ENCODE peak calls at places on chromosomes 5 and 9, in nine cellular contexts. E, O, M, X, K, Y, I, U and S are unnamed samples.

GRCh38 chr9:534886-535285 is 306.6 kb upstream of the DMRT1 start:
- DNase-seq in E (no peak), O (no peak), M (no peak), X (no peak), K (peak), Y (no peak), I (peak), U (no peak), S (no peak)

GRCh38 chr9:73050887-73051550 is 98.2 kb upstream of the ALDH1A1 start:
- DNase-seq in E (no peak), O (no peak), M (peak), X (no peak), K (no peak), Y (peak), I (peak), U (peak), S (no peak)

GRCh38 chr5:143985832-143986485 is 174.0 kb downstream of the HMHB1 start:
- DNase-seq in E (peak), O (no peak), M (no peak), X (no peak), K (no peak), Y (peak), I (no peak), U (no peak), S (no peak)

GRCh38 chr5:103624035-103624461 is 61.5 kb upstream of the NUDT12 start:
- DNase-seq in E (no peak), O (no peak), M (no peak), X (no peak), K (no peak), Y (peak), I (no peak), U (no peak), S (no peak)

GRCh38 chr5:41048986-41049385 is 22.2 kb downstream of the MROH2B start:
- DNase-seq in E (no peak), O (no peak), M (no peak), X (no peak), K (no peak), Y (no peak), I (no peak), U (no peak), S (no peak)

GRCh38 chr9:137307255-137308101 is 5.4 kb upstream of the NRARP start:
- DNase-seq in E (no peak), O (no peak), M (peak), X (no peak), K (no peak), Y (no peak), I (no peak), U (no peak), S (no peak)

GRCh38 chr5:91007780-91008402 is 375.2 kb downstream of the ARRDC3 start:
- DNase-seq in E (no peak), O (no peak), M (no peak), X (no peak), K (no peak), Y (no peak), I (no peak), U (peak), S (no peak)

GRCh38 chr9:79524266-79524665 is 47.5 kb upstream of the TLE4 start:
- DNase-seq in E (no peak), O (no peak), M (no peak), X (no peak), K (no peak), Y (peak), I (no peak), U (no peak), S (no peak)

GRCh38 chr5:108769352-108769751 is 21.7 kb downstream of the FER start:
- DNase-seq in E (no peak), O (no peak), M (no peak), X (no peak), K (no peak), Y (no peak), I (no peak), U (no peak), S (no peak)

GRCh38 chr9:38036359-38037084 is 32.5 kb downstream of the SHB start:
- DNase-seq in E (peak), O (no peak), M (no peak), X (no peak), K (peak), Y (peak), I (no peak), U (no peak), S (no peak)

GRCh38 chr5:50665091-50665490 is 1.3 kb upstream of the PARP8 start:
- DNase-seq in E (no peak), O (no peak), M (no peak), X (no peak), K (no peak), Y (no peak), I (no peak), U (no peak), S (no peak)

GRCh38 chr9:93677061-93677571 is 100.7 kb downstream of the PHF2 start:
- DNase-seq in E (no peak), O (no peak), M (no peak), X (peak), K (no peak), Y (no peak), I (peak), U (peak), S (no peak)

GRCh38 chr9:122526602-122527001 is 491 bp downstream of the OR1N1 start:
- DNase-seq in E (no peak), O (no peak), M (no peak), X (no peak), K (no peak), Y (no peak), I (no peak), U (no peak), S (no peak)

GRCh38 chr9:86667307-86667706 is 280.0 kb downstream of the GAS1 start:
- DNase-seq in E (peak), O (no peak), M (no peak), X (no peak), K (no peak), Y (peak), I (no peak), U (no peak), S (no peak)

GRCh38 chr5:179344301-179345178 is 721 bp downstream of the ADAMTS2 start:
- DNase-seq in E (no peak), O (no peak), M (no peak), X (no peak), K (no peak), Y (peak), I (no peak), U (no peak), S (no peak)

GRCh38 chr9:16708638-16709435 is 161.6 kb downstream of the BNC2 start:
- DNase-seq in E (no peak), O (no peak), M (peak), X (no peak), K (no peak), Y (peak), I (no peak), U (no peak), S (no peak)

GRCh38 chr9:112112519-112112918 is 62.6 kb downstream of the SUSD1 start:
- DNase-seq in E (peak), O (no peak), M (no peak), X (no peak), K (no peak), Y (peak), I (no peak), U (no peak), S (no peak)

GRCh38 chr5:83957188-83957587 is 236.5 kb upstream of the HAPLN1 start:
- DNase-seq in E (no peak), O (no peak), M (no peak), X (no peak), K (no peak), Y (peak), I (no peak), U (no peak), S (no peak)

GRCh38 chr5:1134478-1134877 is 22.6 kb upstream of the SLC12A7 start:
- DNase-seq in E (no peak), O (no peak), M (no peak), X (no peak), K (no peak), Y (no peak), I (no peak), U (no peak), S (no peak)

GRCh38 chr9:134323741-134324358 is 2.4 kb upstream of the RXRA start:
- DNase-seq in E (no peak), O (no peak), M (no peak), X (no peak), K (peak), Y (peak), I (peak), U (peak), S (no peak)

DNA sequence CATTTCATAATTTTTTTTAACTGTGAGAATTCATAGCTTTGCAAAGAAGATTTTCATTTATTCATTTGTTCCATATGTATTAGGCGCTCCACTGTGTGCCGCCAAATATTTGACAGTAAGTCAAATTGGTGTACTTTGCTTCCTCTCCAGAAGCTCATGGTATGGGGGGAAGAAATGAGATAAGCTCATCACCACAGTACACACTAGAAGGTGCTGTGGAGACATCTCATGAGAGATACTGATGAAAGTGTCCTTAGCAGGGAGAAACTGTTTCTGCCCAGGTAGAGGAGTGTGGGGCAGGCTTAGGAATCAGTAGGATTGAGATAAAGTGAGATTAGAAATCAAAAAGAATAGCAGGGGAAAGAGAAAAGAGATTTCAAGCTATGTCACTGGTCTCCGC is 136.2 kb downstream of the CDH6 start:
- DNase-seq in E (no peak), O (no peak), M (no peak), X (no peak), K (no peak), Y (no peak), I (no peak), U (no peak), S (no peak)
- H3K4me3 ChIP-seq in E (no peak), O (no peak), M (no peak), X (no peak), K (no peak), Y (no peak), I (no peak), U (no peak), S (no peak)

GRCh38 chr9:120921751-120922181 is 4.8 kb downstream of the TRAF1 start:
- DNase-seq in E (no peak), O (no peak), M (no peak), X (no peak), K (no peak), Y (no peak), I (no peak), U (no peak), S (no peak)

GRCh38 chr9:120924698-120925534 is 1.7 kb downstream of the TRAF1 start:
- DNase-seq in E (no peak), O (no peak), M (no peak), X (no peak), K (peak), Y (no peak), I (no peak), U (no peak), S (no peak)

GRCh38 chr9:120920495-120921178 is 6.0 kb downstream of the TRAF1 start:
- DNase-seq in E (no peak), O (no peak), M (no peak), X (no peak), K (no peak), Y (no peak), I (no peak), U (no peak), S (no peak)

GRCh38 chr9:120923620-120924328 is 2.8 kb downstream of the TRAF1 start:
- DNase-seq in E (no peak), O (no peak), M (no peak), X (no peak), K (peak), Y (no peak), I (no peak), U (no peak), S (no peak)

GRCh38 chr9:120922404-120923173 is 4.0 kb downstream of the TRAF1 start:
- DNase-seq in E (no peak), O (no peak), M (no peak), X (no peak), K (peak), Y (no peak), I (no peak), U (no peak), S (no peak)
- H3K4me3 ChIP-seq in E (no peak), O (no peak), M (no peak), X (no peak), K (no peak), Y (no peak), I (no peak), U (no peak), S (no peak)

GRCh38 chr9:110659891-110660541 is 8.6 kb upstream of the MUSK start:
- DNase-seq in E (peak), O (no peak), M (no peak), X (no peak), K (no peak), Y (peak), I (no peak), U (no peak), S (no peak)

GRCh38 chr9:110650261-110650660 is 18.3 kb upstream of the MUSK start:
- DNase-seq in E (no peak), O (no peak), M (no peak), X (no peak), K (peak), Y (peak), I (no peak), U (no peak), S (no peak)

GRCh38 chr9:110650991-110651411 is 17.6 kb upstream of the MUSK start:
- DNase-seq in E (no peak), O (no peak), M (no peak), X (no peak), K (no peak), Y (peak), I (no peak), U (no peak), S (no peak)

DNA sequence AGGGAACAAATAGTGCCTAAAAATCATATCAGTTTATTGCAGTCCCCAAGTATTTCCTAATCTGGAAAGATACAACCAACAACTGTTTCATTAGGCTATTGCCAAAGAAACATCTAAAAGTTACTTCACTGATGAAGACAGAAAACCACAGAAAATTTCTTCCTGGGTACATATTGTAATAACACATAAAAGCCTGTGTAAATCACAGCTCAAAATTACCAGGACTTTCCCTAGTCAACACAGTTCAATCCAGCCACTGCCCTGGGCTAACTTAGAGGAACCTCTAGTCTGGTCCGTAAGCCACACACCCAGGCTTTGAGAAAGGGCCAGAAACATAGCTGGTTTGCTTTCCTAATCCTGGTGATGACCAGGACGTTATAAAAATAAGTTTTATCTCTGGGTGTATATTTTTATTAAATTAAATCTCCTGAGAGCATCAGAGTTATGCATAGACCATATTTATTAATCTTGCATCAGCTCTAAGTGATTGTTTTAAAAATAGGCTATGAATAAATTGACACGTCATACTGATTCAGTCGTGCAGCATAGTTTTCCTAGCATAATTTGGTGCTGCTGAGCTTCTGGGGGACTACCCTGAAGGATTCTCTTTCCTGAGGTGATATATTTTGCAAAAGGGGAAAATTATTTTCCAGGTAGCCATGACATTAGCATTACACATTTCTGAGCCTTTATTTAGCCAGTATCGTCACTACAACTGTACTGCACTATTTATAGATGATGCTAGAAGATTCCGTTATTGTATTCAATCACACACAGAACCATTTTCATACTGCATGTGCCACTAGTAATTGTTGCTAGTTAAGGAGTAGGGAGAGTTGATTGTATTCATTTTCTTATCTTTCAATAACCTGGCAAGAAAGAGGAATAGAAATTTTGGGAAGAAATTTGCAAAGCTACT is 12.6 kb upstream of the MUSK start:
- DNase-seq in E (no peak), O (no peak), M (no peak), X (no peak), K (peak), Y (peak), I (no peak), U (no peak), S (no peak)
- H3K4me3 ChIP-seq in E (no peak), O (no peak), M (no peak), X (no peak), K (no peak), Y (no peak), I (peak), U (no peak), S (no peak)

GRCh38 chr9:78132688-78133033 is 101.0 kb upstream of the GNAQ start:
- DNase-seq in E (no peak), O (no peak), M (no peak), X (peak), K (no peak), Y (no peak), I (no peak), U (no peak), S (peak)
- H3K4me3 ChIP-seq in E (peak), O (peak), M (no peak), X (no peak), K (peak), Y (no peak), I (no peak), U (no peak), S (peak)

DNA sequence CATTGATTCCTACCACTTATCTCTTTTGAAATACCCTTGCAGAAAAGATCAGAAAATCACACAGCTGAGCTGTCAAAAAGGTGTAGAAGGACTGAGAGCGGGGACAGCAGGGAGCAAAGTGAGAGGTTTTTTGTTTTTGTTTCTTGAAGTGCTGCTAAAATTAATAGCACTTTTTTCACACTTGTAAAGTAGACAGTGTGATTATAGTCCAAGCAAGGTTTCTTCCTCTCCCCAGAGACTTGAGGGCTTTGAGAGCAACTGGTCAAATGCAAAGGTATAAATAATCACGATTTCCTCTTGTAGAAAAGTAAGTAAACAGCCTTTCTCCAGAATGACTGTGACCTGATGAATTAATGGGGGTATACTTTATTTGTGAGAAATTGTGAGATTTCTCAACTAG is 326.9 kb downstream of the ZNF608 start:
- DNase-seq in E (no peak), O (no peak), M (no peak), X (no peak), K (no peak), Y (no peak), I (no peak), U (no peak), S (no peak)
- H3K4me3 ChIP-seq in E (no peak), O (no peak), M (no peak), X (no peak), K (no peak), Y (no peak), I (no peak), U (no peak), S (no peak)

GRCh38 chr5:120778491-120779293 is 314.6 kb downstream of the PRR16 start:
- DNase-seq in E (no peak), O (no peak), M (no peak), X (no peak), K (no peak), Y (peak), I (no peak), U (no peak), S (no peak)
- H3K4me3 ChIP-seq in E (no peak), O (no peak), M (no peak), X (no peak), K (no peak), Y (no peak), I (no peak), U (no peak), S (no peak)